ENCODE peak calls at places on chromosomes 16 and 17, in ten cellular contexts. E is NCI-H748 treated with DMSO at 0.1 percent for 48 hours; Y is tibial artery; D is PC-3; K is stomach; F is brain microvascular endothelial cell; R is fibroblast of pulmonary artery; N is mesothelial cell of epicardium; V is effector memory CD4-positive, alpha-beta T cell; S is activated T-cell treated with anti-CD3 and anti-CD28 coated beads, Interleukin-2, amount 50 U/mL, for 48 hours. G is an unnamed sample.
A peak's percentile ranks its signal among the peaks of the same experiment; 100 is the strongest.

GRCh38 chr17:13337864-13338371 is 263.8 kb downstream of the HS3ST3A1 start:
- DNase-seq in E (peak; percentile 56), Y (no peak), D (peak; percentile 79), K (no peak), F (peak; percentile 66), R (peak; percentile 82), N (no peak), V (no peak), S (no peak), G (no peak)

GRCh38 chr16:53440125-53440524 is 5.9 kb downstream of the RBL2 start:
- DNase-seq in E (no peak), Y (no peak), D (no peak), K (no peak), F (no peak), R (no peak), N (no peak), V (no peak), S (no peak), G (no peak)

GRCh38 chr16:72847187-72848044 is 200.5 kb downstream of the ZFHX3 start:
- DNase-seq in E (no peak), Y (no peak), D (peak; percentile 19), K (no peak), F (peak; percentile 47), R (peak; percentile 54), N (no peak), V (no peak), S (no peak), G (no peak)

GRCh38 chr16:72203401-72203800 is 31.4 kb upstream of the PMFBP1 start:
- DNase-seq in E (no peak), Y (peak; percentile 69), D (peak; percentile 60), K (no peak), F (peak; percentile 28), R (peak; percentile 53), N (no peak), V (no peak), S (peak; percentile 31), G (peak; percentile 91)

GRCh38 chr17:81723651-81724209 is 11.6 kb downstream of the SLC25A10 start:
- DNase-seq in E (no peak), Y (no peak), D (peak; percentile 44), K (peak; percentile 61), F (no peak), R (no peak), N (no peak), V (no peak), S (no peak), G (no peak)

GRCh38 chr16:84369105-84369504 is 767 bp downstream of the ATP2C2 start:
- DNase-seq in E (no peak), Y (no peak), D (no peak), K (no peak), F (no peak), R (no peak), N (no peak), V (no peak), S (no peak), G (no peak)

GRCh38 chr17:44878627-44879221 is 20.5 kb downstream of the EFTUD2 start:
- DNase-seq in E (peak; percentile 4), Y (no peak), D (peak; percentile 65), K (no peak), F (peak; percentile 16), R (peak; percentile 58), N (no peak), V (no peak), S (no peak), G (no peak)

GRCh38 chr17:17381438-17382059 is 78.4 kb downstream of the NT5M start:
- DNase-seq in E (no peak), Y (no peak), D (no peak), K (no peak), F (no peak), R (no peak), N (no peak), V (no peak), S (no peak), G (no peak)

GRCh38 chr17:75105269-75106080 is 4.3 kb upstream of the ARMC7 start:
- DNase-seq in E (peak; percentile 26), Y (no peak), D (peak; percentile 87), K (peak; percentile 85), F (peak; percentile 22), R (peak; percentile 51), N (no peak), V (no peak), S (peak; percentile 53), G (no peak)

GRCh38 chr16:85162478-85163277 is 50.4 kb upstream of the CIBAR2 start:
- DNase-seq in E (no peak), Y (peak; percentile 89), D (no peak), K (no peak), F (peak; percentile 70), R (peak; percentile 79), N (peak; percentile 57), V (no peak), S (no peak), G (no peak)

GRCh38 chr16:743794-744500 is 3.1 kb upstream of the CIAO3 start:
- DNase-seq in E (no peak), Y (no peak), D (no peak), K (no peak), F (no peak), R (no peak), N (no peak), V (no peak), S (no peak), G (no peak)

GRCh38 chr17:34300652-34301390 is 15.3 kb downstream of the CCL11 start:
- DNase-seq in E (no peak), Y (no peak), D (no peak), K (no peak), F (peak; percentile 20), R (peak; percentile 47), N (no peak), V (no peak), S (no peak), G (no peak)

GRCh38 chr16:88451586-88452484 is 1.2 kb upstream of the ZFPM1 start:
- DNase-seq in E (no peak), Y (no peak), D (no peak), K (no peak), F (no peak), R (no peak), N (peak; percentile 49), V (no peak), S (no peak), G (no peak)

GRCh38 chr16:54171855-54172537 is 114.6 kb downstream of the IRX3 start:
- DNase-seq in E (peak; percentile 87), Y (no peak), D (peak; percentile 19), K (no peak), F (peak; percentile 73), R (peak; percentile 38), N (no peak), V (no peak), S (no peak), G (no peak)

GRCh38 chr16:25014500-25015147 is 545 bp downstream of the ARHGAP17 start:
- DNase-seq in E (no peak), Y (peak; percentile 79), D (peak; percentile 39), K (peak; percentile 45), F (no peak), R (peak; percentile 58), N (peak; percentile 61), V (no peak), S (peak; percentile 54), G (no peak)

GRCh38 chr17:63279498-63280230 is 166.4 kb downstream of the CYB561 start:
- DNase-seq in E (no peak), Y (no peak), D (peak; percentile 78), K (no peak), F (peak; percentile 32), R (peak; percentile 54), N (no peak), V (no peak), S (no peak), G (no peak)

GRCh38 chr16:71351558-71351901 is 7.0 kb upstream of the CALB2 start:
- DNase-seq in E (no peak), Y (no peak), D (peak; percentile 38), K (no peak), F (no peak), R (no peak), N (peak; percentile 33), V (no peak), S (no peak), G (no peak)

GRCh38 chr16:57601801-57602478 is 26.5 kb upstream of the ADGRG1 start:
- DNase-seq in E (no peak), Y (peak; percentile 25), D (no peak), K (no peak), F (peak; percentile 30), R (no peak), N (peak; percentile 13), V (no peak), S (peak; percentile 71), G (no peak)

GRCh38 chr16:264440-264951 is 11.2 kb downstream of the RGS11 start:
- DNase-seq in E (no peak), Y (peak; percentile 64), D (no peak), K (no peak), F (no peak), R (no peak), N (no peak), V (no peak), S (no peak), G (no peak)

GRCh38 chr17:57403241-57403640 is 146.9 kb downstream of the MSI2 start:
- DNase-seq in E (no peak), Y (no peak), D (no peak), K (no peak), F (no peak), R (no peak), N (no peak), V (no peak), S (no peak), G (no peak)

GRCh38 chr16:87264634-87265033 is 52.6 kb downstream of the C16orf95 start:
- DNase-seq in E (no peak), Y (no peak), D (no peak), K (peak; percentile 18), F (no peak), R (no peak), N (no peak), V (no peak), S (no peak), G (no peak)

GRCh38 chr16:48117217-48118105 is 38.3 kb downstream of the ABCC12 start:
- DNase-seq in E (no peak), Y (no peak), D (peak; percentile 56), K (no peak), F (peak; percentile 36), R (peak; percentile 60), N (peak; percentile 81), V (peak; percentile 11), S (peak; percentile 82), G (peak; percentile 58)

GRCh38 chr17:81397314-81398169 is 2.3 kb downstream of the BAHCC1 start:
- DNase-seq in E (peak; percentile 41), Y (no peak), D (peak; percentile 62), K (peak; percentile 74), F (no peak), R (peak; percentile 70), N (no peak), V (no peak), S (peak; percentile 41), G (no peak)

GRCh38 chr17:7839890-7840260 is 5.9 kb downstream of the KDM6B start:
- DNase-seq in E (no peak), Y (no peak), D (no peak), K (no peak), F (no peak), R (no peak), N (no peak), V (no peak), S (no peak), G (no peak)

GRCh38 chr16:30382398-30383015 is at the start of gene SEPTIN1:
- DNase-seq in E (no peak), Y (no peak), D (no peak), K (no peak), F (no peak), R (no peak), N (no peak), V (peak; percentile 61), S (peak; percentile 87), G (no peak)